ENCODE peak calls at places on chromosomes 13 and 19, in five cellular contexts. P, K, J, A and W are unnamed samples. For H3K27me3, the result is how much of the 10 kb centered on the place peaks cover.

GRCh38 chr19:13095934-13096890 is 6.4 kb downstream of the LYL1 start:
- DNase-seq in A (no peak), J (peak), P (no peak), K (no peak), W (no peak)

GRCh38 chr19:43913383-43913782 is 21.7 kb downstream of the ZNF45 start:
- DNase-seq in K (no peak), J (no peak), P (no peak), A (no peak), W (no peak)

GRCh38 chr13:26529441-26529840 is 28.0 kb upstream of the WASF3 start:
- DNase-seq in A (peak), J (no peak), K (no peak), P (peak), W (no peak)

GRCh38 chr13:39971526-39971925 is 316.1 kb downstream of the COG6 start:
- DNase-seq in A (no peak), K (no peak), P (no peak), J (no peak), W (no peak)

GRCh38 chr19:16594681-16595091 is 22.5 kb upstream of the SLC35E1 start:
- DNase-seq in K (no peak), P (no peak), A (no peak), J (no peak), W (no peak)

GRCh38 chr13:72952529-72953141 is 106.2 kb upstream of the KLF5 start:
- DNase-seq in K (no peak), A (no peak), J (no peak), P (peak), W (no peak)

GRCh38 chr13:79528759-79529191 is 47.8 kb downstream of the NDFIP2 start:
- DNase-seq in K (no peak), J (no peak), P (no peak), A (no peak), W (no peak)

GRCh38 chr19:49758292-49758691 is 4.8 kb downstream of the TSKS start:
- DNase-seq in K (no peak), J (no peak), P (no peak), A (no peak), W (peak)

GRCh38 chr19:10988380-10988779 is 27.6 kb downstream of the SMARCA4 start:
- DNase-seq in P (no peak), A (no peak), J (no peak), K (no peak), W (no peak)

GRCh38 chr13:94548382-94549240 is 47.3 kb downstream of the TGDS start:
- DNase-seq in A (peak), K (peak), P (peak), J (peak), W (peak)

GRCh38 chr13:106234656-106235055 is 300.8 kb downstream of the EFNB2 start:
- DNase-seq in K (no peak), A (no peak), J (no peak), P (no peak), W (no peak)

GRCh38 chr19:3636506-3636905 is 9.9 kb upstream of the CACTIN start:
- DNase-seq in A (no peak), K (no peak), P (no peak), J (no peak), W (no peak)

GRCh38 chr19:51367565-51368365 is 1.0 kb downstream of the CLDND2 start:
- DNase-seq in A (peak), P (peak), K (peak), J (peak), W (peak)

GRCh38 chr13:85586856-85587255 is 212.4 kb downstream of the SLITRK6 start:
- DNase-seq in K (no peak), A (no peak), J (no peak), P (no peak), W (no peak)
- H3K27ac ChIP-seq in K (no peak), A (no peak), J (no peak), P (no peak), W (no peak)

GRCh38 chr13:42575938-42576337 is 2.0 kb downstream of the TNFSF11 start:
- DNase-seq in J (no peak), A (no peak), K (no peak), P (no peak), W (no peak)
- H3K27me3 ChIP-seq in J (under half), A (half or more), K (under half), P (under half), W (under half)

DNA sequence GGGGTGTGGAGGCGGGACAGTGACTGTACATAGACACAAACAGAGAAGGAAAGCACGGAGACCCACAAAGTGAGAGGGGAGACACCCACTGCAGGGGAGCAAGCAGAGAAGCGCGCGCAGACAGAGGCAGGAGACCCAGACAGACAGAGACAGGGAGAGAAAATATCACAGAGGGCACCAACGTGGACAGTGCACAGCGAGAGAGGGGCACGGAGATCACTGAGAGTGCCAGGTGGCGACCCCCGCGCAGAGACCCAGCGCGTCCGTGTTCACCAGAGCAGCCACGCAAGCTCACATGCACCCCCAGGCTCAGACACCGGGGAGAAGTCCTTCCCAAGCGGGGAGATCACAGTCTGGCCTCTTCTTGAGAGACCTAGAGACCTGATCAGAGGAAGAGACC is 1.4 kb upstream of the CACNG7 start:
- DNase-seq in A (no peak), P (no peak), J (no peak), K (no peak), W (no peak)
- H3K4me3 ChIP-seq in A (no peak), P (no peak), J (no peak), K (no peak), W (peak)

DNA sequence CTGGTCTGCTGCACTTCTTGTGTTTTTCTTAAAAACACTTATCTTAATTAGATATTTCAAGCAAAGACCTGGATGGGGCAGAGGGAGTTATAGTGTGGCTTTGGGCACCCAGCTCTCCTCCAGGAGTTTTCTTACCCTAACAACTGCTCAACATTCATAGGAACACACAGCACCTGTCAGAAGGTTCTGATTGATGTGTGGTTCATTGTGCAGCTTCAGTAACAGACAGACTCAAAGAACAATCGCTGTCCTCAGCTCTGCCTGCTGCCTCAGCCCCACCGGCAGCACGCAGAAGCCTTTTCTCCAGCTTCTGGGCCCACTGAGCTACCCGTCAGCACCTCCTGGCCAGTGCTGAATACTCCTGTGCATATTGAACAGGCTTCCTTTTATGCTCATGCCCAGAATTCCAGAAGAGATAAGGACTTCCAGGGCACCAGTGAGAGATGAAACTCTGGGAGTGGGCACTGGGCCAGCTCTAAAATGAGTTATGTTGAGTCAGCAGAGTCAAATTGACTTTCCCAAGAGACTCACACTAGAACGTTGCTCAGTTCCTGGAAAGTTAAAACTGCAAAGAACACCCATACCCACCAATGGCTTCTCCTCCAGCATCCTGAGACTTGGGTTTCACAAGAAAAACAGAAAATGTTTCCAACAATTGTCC is 119.3 kb downstream of the COL4A1 start:
- DNase-seq in K (no peak), P (peak), A (peak), J (no peak), W (no peak)
- H3K27ac ChIP-seq in K (no peak), P (peak), A (peak), J (no peak), W (no peak)